ENCODE peak calls at places on chromosomes 4 and X, in four cellular contexts. One of them, this sample, is unnamed.

GRCh38 chr4:67198757-67199156 is 346.5 kb downstream of the CENPC start:
- DNase-seq in Peyer's patch: no peak
- DNase-seq in CD8-positive, alpha-beta T cell: no peak
- DNase-seq in lower lobe of right lung: no peak
- DNase-seq in this sample: no peak

GRCh38 chrX:132480581-132481203 is 8.1 kb downstream of the MBNL3 start:
- DNase-seq in Peyer's patch: peak; percentile 42
- DNase-seq in CD8-positive, alpha-beta T cell: peak; percentile 49
- DNase-seq in lower lobe of right lung: peak; percentile 50
- DNase-seq in this sample: peak; percentile 21

GRCh38 chr4:93409035-93409434 is 419.5 kb upstream of the ATOH1 start:
- DNase-seq in Peyer's patch: no peak
- DNase-seq in CD8-positive, alpha-beta T cell: no peak
- DNase-seq in lower lobe of right lung: no peak
- DNase-seq in this sample: no peak

GRCh38 chr4:122117743-122118142 is 34.4 kb upstream of the BLTP1 start:
- DNase-seq in Peyer's patch: no peak
- DNase-seq in CD8-positive, alpha-beta T cell: peak; percentile 21
- DNase-seq in lower lobe of right lung: no peak
- DNase-seq in this sample: no peak

GRCh38 chrX:69229436-69229835 is 64.2 kb upstream of the PJA1 start:
- DNase-seq in Peyer's patch: no peak
- DNase-seq in CD8-positive, alpha-beta T cell: no peak
- DNase-seq in lower lobe of right lung: no peak
- DNase-seq in this sample: no peak

GRCh38 chr4:112516401-112517066 is 554 bp upstream of the NEUROG2 start:
- DNase-seq in Peyer's patch: no peak
- DNase-seq in CD8-positive, alpha-beta T cell: no peak
- DNase-seq in lower lobe of right lung: no peak
- DNase-seq in this sample: no peak

GRCh38 chrX:129737921-129738320 is 858 bp upstream of the XPNPEP2 start:
- DNase-seq in Peyer's patch: no peak
- DNase-seq in CD8-positive, alpha-beta T cell: no peak
- DNase-seq in lower lobe of right lung: no peak
- DNase-seq in this sample: no peak

GRCh38 chr4:4488405-4489404 is 53.1 kb downstream of the STX18 start:
- DNase-seq in Peyer's patch: peak; percentile 55
- DNase-seq in CD8-positive, alpha-beta T cell: peak; percentile 74
- DNase-seq in lower lobe of right lung: no peak
- DNase-seq in this sample: peak; percentile 62

GRCh38 chr4:74531952-74532794 is 87.2 kb downstream of the AREG start:
- DNase-seq in Peyer's patch: no peak
- DNase-seq in CD8-positive, alpha-beta T cell: no peak
- DNase-seq in lower lobe of right lung: no peak
- DNase-seq in this sample: peak; percentile 2

GRCh38 chr4:20299515-20299914 is 47.8 kb downstream of the SLIT2 start:
- DNase-seq in Peyer's patch: no peak
- DNase-seq in CD8-positive, alpha-beta T cell: no peak
- DNase-seq in lower lobe of right lung: no peak
- DNase-seq in this sample: no peak

GRCh38 chr4:181007751-181008150 is 1235.5 kb upstream of the TENM3 start:
- DNase-seq in Peyer's patch: no peak
- DNase-seq in CD8-positive, alpha-beta T cell: no peak
- DNase-seq in lower lobe of right lung: no peak
- DNase-seq in this sample: no peak

GRCh38 chr4:150305995-150306394 is 227.8 kb downstream of the DCLK2 start:
- DNase-seq in Peyer's patch: no peak
- DNase-seq in CD8-positive, alpha-beta T cell: no peak
- DNase-seq in lower lobe of right lung: no peak
- DNase-seq in this sample: no peak

GRCh38 chr4:108690738-108691137 is 40.3 kb downstream of the OSTC start:
- DNase-seq in Peyer's patch: no peak
- DNase-seq in CD8-positive, alpha-beta T cell: no peak
- DNase-seq in lower lobe of right lung: no peak
- DNase-seq in this sample: no peak

GRCh38 chrX:124127496-124127895 is 166.0 kb downstream of the STAG2 start:
- DNase-seq in Peyer's patch: no peak
- DNase-seq in CD8-positive, alpha-beta T cell: no peak
- DNase-seq in lower lobe of right lung: no peak
- DNase-seq in this sample: no peak

GRCh38 chr4:16764622-16765021 is 133.8 kb downstream of the LDB2 start:
- DNase-seq in Peyer's patch: no peak
- DNase-seq in CD8-positive, alpha-beta T cell: no peak
- DNase-seq in lower lobe of right lung: no peak
- DNase-seq in this sample: no peak

GRCh38 chrX:102672876-102673275 is 21.6 kb downstream of the GPRASP1 start:
- DNase-seq in Peyer's patch: no peak
- DNase-seq in CD8-positive, alpha-beta T cell: no peak
- DNase-seq in lower lobe of right lung: no peak
- DNase-seq in this sample: no peak

GRCh38 chrX:132169554-132169953 is 41.7 kb upstream of the FRMD7 start:
- DNase-seq in Peyer's patch: no peak
- DNase-seq in CD8-positive, alpha-beta T cell: no peak
- DNase-seq in lower lobe of right lung: no peak
- DNase-seq in this sample: no peak

GRCh38 chr4:100872811-100873210 is 355.0 kb upstream of the EMCN start:
- DNase-seq in Peyer's patch: no peak
- DNase-seq in CD8-positive, alpha-beta T cell: no peak
- DNase-seq in lower lobe of right lung: no peak
- DNase-seq in this sample: no peak

GRCh38 chr4:151489462-151490203 is 80.7 kb downstream of the FHIP1A start:
- DNase-seq in Peyer's patch: no peak
- DNase-seq in CD8-positive, alpha-beta T cell: no peak
- DNase-seq in lower lobe of right lung: peak; percentile 45
- DNase-seq in this sample: no peak

GRCh38 chr4:152431287-152431686 is 104.6 kb downstream of the FBXW7 start:
- DNase-seq in Peyer's patch: no peak
- DNase-seq in CD8-positive, alpha-beta T cell: no peak
- DNase-seq in lower lobe of right lung: no peak
- DNase-seq in this sample: no peak

GRCh38 chrX:154358829-154359228 is 15.6 kb downstream of the FLNA start:
- DNase-seq in Peyer's patch: no peak
- DNase-seq in CD8-positive, alpha-beta T cell: no peak
- DNase-seq in lower lobe of right lung: no peak
- DNase-seq in this sample: no peak

GRCh38 chr4:74758521-74758920 is 35.8 kb downstream of the BTC start:
- DNase-seq in Peyer's patch: no peak
- DNase-seq in CD8-positive, alpha-beta T cell: no peak
- DNase-seq in lower lobe of right lung: no peak
- DNase-seq in this sample: no peak

GRCh38 chrX:130024127-130024526 is 41.7 kb downstream of the BCORL1 start:
- DNase-seq in Peyer's patch: peak; percentile 75
- DNase-seq in CD8-positive, alpha-beta T cell: peak; percentile 86
- DNase-seq in lower lobe of right lung: peak; percentile 87
- DNase-seq in this sample: peak; percentile 83

GRCh38 chrX:154123241-154124219 is 20.5 kb upstream of the OPN1LW start:
- DNase-seq in Peyer's patch: no peak
- DNase-seq in CD8-positive, alpha-beta T cell: peak; percentile 28
- DNase-seq in lower lobe of right lung: peak; percentile 76
- DNase-seq in this sample: peak; percentile 48

GRCh38 chrX:13248867-13249521 is 70.9 kb downstream of the ATXN3L start:
- DNase-seq in Peyer's patch: no peak
- DNase-seq in CD8-positive, alpha-beta T cell: no peak
- DNase-seq in lower lobe of right lung: no peak
- DNase-seq in this sample: no peak

GRCh38 chrX:25079020-25079419 is 63.3 kb upstream of the ARX start:
- DNase-seq in Peyer's patch: no peak
- DNase-seq in CD8-positive, alpha-beta T cell: no peak
- DNase-seq in lower lobe of right lung: no peak
- DNase-seq in this sample: no peak

GRCh38 chr4:182207806-182208483 is 35.3 kb upstream of the TENM3 start:
- DNase-seq in Peyer's patch: no peak
- DNase-seq in CD8-positive, alpha-beta T cell: no peak
- DNase-seq in lower lobe of right lung: no peak
- DNase-seq in this sample: no peak

GRCh38 chr4:26369132-26370036 is 48.6 kb downstream of the RBPJ start:
- DNase-seq in Peyer's patch: no peak
- DNase-seq in CD8-positive, alpha-beta T cell: no peak
- DNase-seq in lower lobe of right lung: no peak
- DNase-seq in this sample: no peak

GRCh38 chr4:173346074-173346473 is 11.9 kb upstream of the HMGB2 start:
- DNase-seq in Peyer's patch: no peak
- DNase-seq in CD8-positive, alpha-beta T cell: no peak
- DNase-seq in lower lobe of right lung: no peak
- DNase-seq in this sample: no peak

GRCh38 chr4:42302348-42302747 is 94.9 kb upstream of the SHISA3 start:
- DNase-seq in Peyer's patch: no peak
- DNase-seq in CD8-positive, alpha-beta T cell: no peak
- DNase-seq in lower lobe of right lung: no peak
- DNase-seq in this sample: no peak

GRCh38 chr4:6472387-6473263 is at the start of gene PPP2R2C:
- DNase-seq in Peyer's patch: no peak
- DNase-seq in CD8-positive, alpha-beta T cell: no peak
- DNase-seq in lower lobe of right lung: no peak
- DNase-seq in this sample: no peak

GRCh38 chr4:123418486-123418931 is 21.9 kb downstream of the SPRY1 start:
- DNase-seq in Peyer's patch: no peak
- DNase-seq in CD8-positive, alpha-beta T cell: no peak
- DNase-seq in lower lobe of right lung: no peak
- DNase-seq in this sample: no peak

GRCh38 chr4:168589154-168589553 is 92.3 kb downstream of the PALLD start:
- DNase-seq in Peyer's patch: no peak
- DNase-seq in CD8-positive, alpha-beta T cell: no peak
- DNase-seq in lower lobe of right lung: no peak
- DNase-seq in this sample: no peak

GRCh38 chr4:76687730-76688441 is 210.1 kb downstream of the SOWAHB start:
- DNase-seq in Peyer's patch: no peak
- DNase-seq in CD8-positive, alpha-beta T cell: no peak
- DNase-seq in lower lobe of right lung: no peak
- DNase-seq in this sample: no peak

DNA sequence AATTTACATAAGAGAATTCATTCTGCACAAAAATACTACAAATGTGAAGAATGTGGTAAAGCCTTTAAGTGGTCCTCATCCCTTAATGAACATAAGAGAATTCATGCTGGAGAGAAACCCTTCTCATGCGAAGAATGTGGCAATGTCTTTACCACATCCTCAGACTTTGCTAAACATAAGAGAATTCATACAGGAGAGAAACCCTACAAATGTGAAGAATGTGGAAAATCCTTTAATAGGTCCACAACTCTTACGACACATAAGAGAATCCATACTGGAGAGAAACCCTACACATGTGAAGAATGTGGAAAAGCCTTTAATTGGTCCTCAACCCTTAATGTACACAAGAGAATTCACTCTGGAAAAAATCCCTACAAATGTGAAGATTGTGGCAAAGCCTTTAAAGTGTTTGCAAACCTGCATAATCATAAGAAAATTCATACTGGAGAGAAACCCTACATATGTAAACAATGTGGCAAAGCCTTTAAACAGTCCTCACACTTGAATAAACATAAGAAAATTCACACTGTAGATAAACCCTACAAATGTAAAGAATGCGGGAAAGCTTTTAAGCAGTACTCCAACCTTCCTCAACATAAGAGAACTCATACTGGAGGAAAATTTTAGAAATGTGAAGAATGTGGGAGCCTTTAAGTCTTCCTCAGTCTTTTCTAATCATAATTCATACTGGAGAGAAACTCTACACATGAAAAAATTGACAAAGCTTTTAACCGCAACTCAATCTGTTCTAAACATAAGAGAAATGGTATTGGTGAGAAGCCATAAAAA is 37.4 kb downstream of the ZNF718 start:
- DNase-seq in Peyer's patch: no peak
- DNase-seq in CD8-positive, alpha-beta T cell: no peak
- DNase-seq in lower lobe of right lung: no peak
- DNase-seq in this sample: no peak
- H3K9me3 ChIP-seq in Peyer's patch: peaks cover 84% of the 10 kb centered on the region
- H3K9me3 ChIP-seq in CD8-positive, alpha-beta T cell: peaks cover 47% of the 10 kb centered on the region
- H3K9me3 ChIP-seq in lower lobe of right lung: peaks cover 99% of the 10 kb centered on the region
- H3K9me3 ChIP-seq in this sample: peaks cover 74% of the 10 kb centered on the region

DNA sequence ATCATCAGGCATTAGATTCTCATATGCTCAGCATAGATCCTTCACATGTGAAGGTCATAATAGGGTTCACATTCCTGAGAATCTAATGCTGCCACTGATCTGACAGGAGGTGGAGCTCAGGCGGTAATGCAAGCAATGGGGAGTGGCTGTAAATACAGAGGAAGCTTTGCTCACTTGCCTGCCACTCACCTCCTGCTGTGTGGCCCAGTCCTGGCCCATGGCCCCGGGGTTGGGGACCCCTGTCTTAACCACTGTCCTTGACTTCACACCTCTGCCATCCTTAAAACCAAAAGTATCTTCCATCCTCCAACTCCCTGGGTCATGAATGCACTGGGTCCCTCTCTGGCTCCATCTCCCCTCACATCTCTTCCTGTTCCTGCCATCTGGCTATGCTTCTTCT is 129.1 kb downstream of the HMX1 start:
- DNase-seq in Peyer's patch: no peak
- DNase-seq in CD8-positive, alpha-beta T cell: no peak
- DNase-seq in lower lobe of right lung: peak; percentile 19
- DNase-seq in this sample: no peak
- H3K9me3 ChIP-seq in Peyer's patch: no peaks in the 10 kb centered on the region
- H3K9me3 ChIP-seq in CD8-positive, alpha-beta T cell: no peaks in the 10 kb centered on the region
- H3K9me3 ChIP-seq in lower lobe of right lung: no peaks in the 10 kb centered on the region
- H3K9me3 ChIP-seq in this sample: no peaks in the 10 kb centered on the region

DNA sequence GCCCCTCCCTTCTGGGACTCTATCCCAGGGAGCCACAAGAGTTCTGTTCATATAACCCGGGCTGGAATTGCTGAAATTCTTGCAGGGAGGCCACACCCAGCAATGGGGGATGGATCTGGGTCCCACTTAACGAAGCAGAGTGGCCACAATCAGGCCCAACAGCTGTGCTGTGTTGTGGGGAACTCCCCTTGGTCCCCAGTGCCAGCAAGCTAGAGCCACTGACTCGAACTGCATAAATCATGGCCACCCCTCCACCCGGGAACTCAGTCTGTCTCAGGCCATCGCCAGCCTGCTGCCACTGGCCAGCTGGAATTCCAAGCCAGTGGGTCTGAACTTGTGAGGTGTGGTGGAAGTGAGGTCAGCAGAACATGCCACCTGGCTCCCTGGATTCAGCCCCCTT is 111.1 kb downstream of the KLF8 start:
- DNase-seq in Peyer's patch: no peak
- DNase-seq in CD8-positive, alpha-beta T cell: no peak
- DNase-seq in lower lobe of right lung: no peak
- DNase-seq in this sample: no peak
- H3K9me3 ChIP-seq in Peyer's patch: no peaks in the 10 kb centered on the region
- H3K9me3 ChIP-seq in CD8-positive, alpha-beta T cell: no peaks in the 10 kb centered on the region
- H3K9me3 ChIP-seq in lower lobe of right lung: no peaks in the 10 kb centered on the region
- H3K9me3 ChIP-seq in this sample: no peaks in the 10 kb centered on the region

DNA sequence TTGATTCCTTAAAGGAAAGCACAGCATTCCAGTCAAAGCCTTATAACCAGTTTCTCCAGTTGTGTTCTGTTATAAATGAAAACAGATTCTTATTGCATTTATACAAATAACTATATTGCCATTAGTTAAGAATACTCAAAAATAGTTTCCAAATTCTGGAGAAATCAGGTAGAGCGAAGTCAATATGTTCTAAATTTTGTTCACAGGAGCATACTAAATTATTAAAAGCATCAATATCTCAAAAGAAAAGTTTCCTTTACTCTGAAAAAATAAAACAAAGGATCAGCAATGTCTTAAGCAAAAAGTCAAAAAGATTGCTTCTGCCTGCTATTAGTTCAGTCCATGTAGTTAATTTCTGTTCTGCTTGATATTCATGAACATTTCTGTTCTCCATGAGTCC is 39.7 kb downstream of the PGRMC2 start:
- DNase-seq in Peyer's patch: no peak
- DNase-seq in CD8-positive, alpha-beta T cell: no peak
- DNase-seq in lower lobe of right lung: no peak
- DNase-seq in this sample: no peak
- H3K9me3 ChIP-seq in Peyer's patch: no peaks in the 10 kb centered on the region
- H3K9me3 ChIP-seq in CD8-positive, alpha-beta T cell: no peaks in the 10 kb centered on the region
- H3K9me3 ChIP-seq in lower lobe of right lung: peaks cover 5% of the 10 kb centered on the region
- H3K9me3 ChIP-seq in this sample: no peaks in the 10 kb centered on the region

This sample was measured in naive thymus-derived CD4-positive, alpha-beta T cell.